ENCODE peak calls at places on chromosomes 1 and 21, in six cellular contexts. N is GM12878, M is H1, A is GM12892, D is K562, C is HepG2. G is an unnamed sample.

GRCh38 chr1:26999440-26999987 is 6.0 kb downstream of the TRNP1 start:
- DNase-seq in N (no peak), M (peak; percentile 79), A (no peak), D (no peak), C (peak; percentile 77), G (no peak)

GRCh38 chr1:93601686-93602085 is 80.0 kb downstream of the BCAR3 start:
- DNase-seq in N (no peak), M (no peak), A (no peak), D (no peak), C (no peak), G (no peak)

GRCh38 chr1:199774433-199775089 is 252.9 kb upstream of the NR5A2 start:
- DNase-seq in N (no peak), M (no peak), A (no peak), D (no peak), C (no peak), G (no peak)

GRCh38 chr21:32712043-32712442 is 15.8 kb downstream of the SYNJ1 start:
- DNase-seq in N (peak; percentile 82), M (no peak), A (no peak), D (no peak), C (no peak), G (peak; percentile 26)

GRCh38 chr1:162609306-162609705 is 23.0 kb upstream of the DDR2 start:
- DNase-seq in N (no peak), M (no peak), A (no peak), D (no peak), C (no peak), G (no peak)

GRCh38 chr1:242568666-242569065 is 44.2 kb upstream of the PLD5 start:
- DNase-seq in N (no peak), M (peak; percentile 54), A (no peak), D (no peak), C (no peak), G (no peak)

GRCh38 chr1:4778056-4778455 is 123.6 kb downstream of the AJAP1 start:
- DNase-seq in N (no peak), M (peak; percentile 58), A (no peak), D (peak; percentile 50), C (no peak), G (no peak)

GRCh38 chr1:112852276-112852675 is 103.7 kb downstream of the SLC16A1 start:
- DNase-seq in N (no peak), M (no peak), A (no peak), D (no peak), C (no peak), G (no peak)

GRCh38 chr1:27868932-27869718 is 3.2 kb upstream of the THEMIS2 start:
- DNase-seq in N (peak; percentile 74), M (no peak), A (no peak), D (peak; percentile 54), C (no peak), G (no peak)

GRCh38 chr1:108657701-108658100 is 3.2 kb downstream of the HENMT1 start:
- DNase-seq in N (no peak), M (no peak), A (no peak), D (no peak), C (no peak), G (no peak)

GRCh38 chr1:150820710-150821521 is 12.9 kb upstream of the CTSK start:
- DNase-seq in N (no peak), M (no peak), A (no peak), D (no peak), C (no peak), G (no peak)

GRCh38 chr1:95467036-95467435 is 233.0 kb downstream of the RWDD3 start:
- DNase-seq in N (no peak), M (no peak), A (no peak), D (no peak), C (no peak), G (no peak)

GRCh38 chr1:221437924-221438323 is 304.0 kb downstream of the DUSP10 start:
- DNase-seq in N (no peak), M (no peak), A (no peak), D (no peak), C (no peak), G (no peak)

GRCh38 chr1:5933050-5933449 is 59.2 kb downstream of the NPHP4 start:
- DNase-seq in N (no peak), M (no peak), A (no peak), D (no peak), C (no peak), G (no peak)

GRCh38 chr1:51569284-51570062 is 47.4 kb upstream of the OSBPL9 start:
- DNase-seq in N (peak; percentile 84), M (no peak), A (no peak), D (peak; percentile 47), C (peak; percentile 16), G (no peak)

GRCh38 chr1:6440198-6441126 is 15.9 kb downstream of the ESPN start:
- DNase-seq in N (no peak), M (peak; percentile 87), A (no peak), D (peak; percentile 96), C (peak; percentile 48), G (peak; percentile 60)

GRCh38 chr21:26843912-26844257 is 1.3 kb downstream of the ADAMTS1 start:
- DNase-seq in N (no peak), M (no peak), A (no peak), D (no peak), C (no peak), G (no peak)

GRCh38 chr1:28259935-28260802 is 851 bp downstream of the SESN2 start:
- DNase-seq in N (no peak), M (peak; percentile 86), A (no peak), D (peak; percentile 52), C (no peak), G (no peak)

GRCh38 chr1:200030791-200031190 is 3.3 kb downstream of the NR5A2 start:
- DNase-seq in N (no peak), M (no peak), A (no peak), D (no peak), C (no peak), G (no peak)

GRCh38 chr1:102842606-102843005 is 265.7 kb downstream of the COL11A1 start:
- DNase-seq in N (no peak), M (no peak), A (no peak), D (no peak), C (no peak), G (no peak)

GRCh38 chr1:35029756-35030155 is 2.0 kb downstream of the ZMYM6 start:
- DNase-seq in N (no peak), M (no peak), A (no peak), D (no peak), C (no peak), G (no peak)

GRCh38 chr21:42619841-42620240 is 33.6 kb upstream of the PDE9A start:
- DNase-seq in N (no peak), M (no peak), A (no peak), D (no peak), C (no peak), G (no peak)

GRCh38 chr1:149977345-149977744 is 33.2 kb downstream of the OTUD7B start:
- DNase-seq in N (no peak), M (no peak), A (no peak), D (no peak), C (no peak), G (no peak)

GRCh38 chr1:3174487-3175247 is 105.7 kb downstream of the PRDM16 start:
- DNase-seq in N (no peak), M (no peak), A (no peak), D (no peak), C (no peak), G (no peak)

GRCh38 chr1:160081261-160081936 is at the start of gene KCNJ9:
- DNase-seq in N (no peak), M (no peak), A (no peak), D (peak; percentile 38), C (no peak), G (no peak)

GRCh38 chr21:34996304-34997081 is 52.6 kb downstream of the RUNX1 start:
- DNase-seq in N (no peak), M (no peak), A (no peak), D (peak; percentile 76), C (no peak), G (no peak)

GRCh38 chr1:160460214-160460642 is 59.9 kb downstream of the VANGL2 start:
- DNase-seq in N (peak; percentile 56), M (no peak), A (no peak), D (no peak), C (no peak), G (no peak)

DNA sequence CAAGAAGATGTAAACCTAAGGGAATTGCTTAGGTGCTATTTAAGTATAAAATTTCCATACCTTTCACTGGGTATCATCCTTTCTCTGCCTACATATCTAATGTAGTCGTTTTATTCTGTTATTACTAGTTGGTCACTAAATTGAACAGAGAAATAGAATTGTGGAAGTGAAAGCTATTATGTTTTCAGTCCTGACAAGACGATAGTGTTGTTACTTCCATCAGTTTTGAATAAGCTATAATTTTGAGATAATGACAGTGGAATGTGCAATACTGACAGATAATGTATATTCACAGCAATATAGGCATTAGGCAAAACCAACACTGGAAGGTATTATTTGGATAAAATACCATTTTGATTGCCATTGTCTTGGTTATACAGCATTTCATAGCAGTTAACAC is 181.8 kb downstream of the ADGRL2 start:
- DNase-seq in N (no peak), M (no peak), A (no peak), D (no peak), C (no peak), G (no peak)
- TF ChIP-seq TAF1 in N (no peak), M (no peak), A (no peak), D (no peak), C (no peak), G (no peak)

GRCh38 chr1:156104065-156104810 is 10.3 kb upstream of the LMNA start:
- DNase-seq in N (no peak), M (no peak), A (no peak), D (no peak), C (peak; percentile 50), G (no peak)

GRCh38 chr1:156104861-156105546 is 9.5 kb upstream of the LMNA start:
- DNase-seq in N (no peak), M (no peak), A (no peak), D (no peak), C (peak; percentile 45), G (no peak)

GRCh38 chr1:156103521-156103947 is 11.0 kb upstream of the LMNA start:
- DNase-seq in N (no peak), M (no peak), A (no peak), D (no peak), C (no peak), G (no peak)

GRCh38 chr1:156101880-156102279 is 12.6 kb upstream of the LMNA start:
- DNase-seq in N (no peak), M (no peak), A (no peak), D (no peak), C (no peak), G (no peak)

GRCh38 chr1:156102634-156103511 is 11.6 kb upstream of the LMNA start:
- DNase-seq in N (no peak), M (no peak), A (no peak), D (no peak), C (peak; percentile 45), G (no peak)
- TF ChIP-seq POLR2A in N (no peak), M (no peak), A (no peak), D (no peak), C (no peak), G (no peak)

GRCh38 chr1:240237305-240237721 is 145.6 kb downstream of the FMN2 start:
- DNase-seq in N (no peak), M (no peak), A (no peak), D (no peak), C (no peak), G (no peak)
- TF ChIP-seq TAF1 in N (no peak), M (no peak), A (no peak), D (no peak), C (no peak), G (no peak)

DNA sequence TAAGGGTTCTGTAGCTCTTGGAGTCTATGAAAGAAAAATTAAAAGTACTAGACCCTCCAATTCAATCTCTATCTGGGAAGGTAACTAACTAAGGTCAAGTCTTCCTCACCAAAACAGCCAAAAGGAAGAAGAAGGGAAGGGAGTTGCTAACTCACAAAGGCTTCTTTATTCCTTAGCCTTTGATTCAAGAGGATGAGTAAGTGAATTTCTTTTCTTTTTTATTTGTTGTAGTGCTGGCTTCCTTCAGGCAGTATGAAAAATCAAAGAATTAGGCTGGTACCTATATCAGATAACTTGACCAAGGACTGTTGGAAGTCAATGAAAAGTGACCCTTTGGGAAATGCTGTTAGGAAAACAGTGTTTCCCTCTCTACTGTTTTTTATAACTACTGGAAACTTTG is 144.4 kb upstream of the NRIP1 start:
- DNase-seq in N (no peak), M (no peak), A (no peak), D (no peak), C (no peak), G (no peak)
- TF ChIP-seq POLR2A in N (no peak), M (no peak), A (no peak), D (no peak), C (no peak), G (no peak)